ENCODE peak calls at places on chromosomes 7 and 10, in eight cellular contexts. Y is HuH-7, P is endothelial cell, U is LNCaP clone FGC, Z is NCI-H2171 treated with DMSO at 0.1 percent for 48 hours, D is astrocyte of the spinal cord, T is astrocyte, R is neuronal stem cell. A is an unnamed sample.

GRCh38 chr7:107902381-107902780 is 11.4 kb downstream of the DLD start:
- DNase-seq in Y (no peak), P (no peak), U (no peak), Z (no peak), D (no peak), T (peak; percentile 31), R (no peak), A (no peak)

GRCh38 chr10:71763352-71764127 is 9.8 kb downstream of the VSIR start:
- DNase-seq in Y (no peak), P (no peak), U (no peak), Z (no peak), D (no peak), T (no peak), R (no peak), A (no peak)

GRCh38 chr7:84688671-84689070 is 494.1 kb upstream of the SEMA3A start:
- DNase-seq in Y (no peak), P (no peak), U (no peak), Z (no peak), D (peak; percentile 44), T (peak; percentile 59), R (no peak), A (no peak)

GRCh38 chr10:96683710-96684109 is 36.6 kb downstream of the PIK3AP1 start:
- DNase-seq in Y (no peak), P (no peak), U (no peak), Z (no peak), D (no peak), T (no peak), R (no peak), A (no peak)

GRCh38 chr7:127678947-127679346 is 27.0 kb downstream of the SND1 start:
- DNase-seq in Y (no peak), P (no peak), U (no peak), Z (no peak), D (peak; percentile 50), T (peak; percentile 35), R (no peak), A (no peak)

GRCh38 chr7:120043250-120043649 is 229.7 kb upstream of the KCND2 start:
- DNase-seq in Y (no peak), P (no peak), U (no peak), Z (no peak), D (peak; percentile 80), T (peak; percentile 44), R (no peak), A (no peak)

GRCh38 chr7:154644366-154644765 is 358.6 kb downstream of the PAXIP1 start:
- DNase-seq in Y (no peak), P (no peak), U (no peak), Z (no peak), D (no peak), T (peak; percentile 55), R (no peak), A (no peak)

GRCh38 chr10:97708976-97709745 is 4.4 kb upstream of the MARVELD1 start:
- DNase-seq in Y (no peak), P (peak; percentile 61), U (no peak), Z (peak; percentile 12), D (peak; percentile 80), T (peak; percentile 68), R (peak; percentile 65), A (no peak)

GRCh38 chr7:75732764-75733630 is 5.7 kb downstream of the HIP1 start:
- DNase-seq in Y (no peak), P (no peak), U (no peak), Z (no peak), D (peak; percentile 95), T (peak; percentile 89), R (no peak), A (no peak)

GRCh38 chr7:2069472-2069860 is 163.3 kb downstream of the MAD1L1 start:
- DNase-seq in Y (no peak), P (no peak), U (no peak), Z (no peak), D (peak; percentile 79), T (peak; percentile 16), R (peak; percentile 57), A (no peak)

GRCh38 chr7:4951903-4952636 is 6.9 kb downstream of the MMD2 start:
- DNase-seq in Y (no peak), P (peak; percentile 36), U (no peak), Z (no peak), D (no peak), T (peak; percentile 2), R (no peak), A (no peak)

GRCh38 chr10:30786906-30787305 is 157.4 kb upstream of the LYZL2 start:
- DNase-seq in Y (no peak), P (no peak), U (no peak), Z (no peak), D (no peak), T (no peak), R (no peak), A (no peak)

A was measured in NT2/D1.